ENCODE peak calls at places on chromosomes 5 and 9, in six cellular contexts. M is suprapubic skin; R is Caco-2; W is NT2/D1; B is WERI-Rb-1; K is CD8-positive, alpha-beta T cell. P is an unnamed sample.

GRCh38 chr5:76771705-76772405 is 47.0 kb upstream of the F2RL1 start:
- DNase-seq in M (peak; percentile 16), R (no peak), W (no peak), B (no peak), K (no peak), P (no peak)

GRCh38 chr5:107331882-107332281 is 338.9 kb downstream of the EFNA5 start:
- DNase-seq in M (no peak), R (no peak), W (no peak), B (no peak), K (no peak), P (no peak)

GRCh38 chr9:2055203-2055658 is 40.1 kb downstream of the SMARCA2 start:
- DNase-seq in M (no peak), R (no peak), W (no peak), B (no peak), K (no peak), P (no peak)

GRCh38 chr5:84403773-84404172 is 19.1 kb upstream of the EDIL3 start:
- DNase-seq in M (no peak), R (no peak), W (no peak), B (no peak), K (no peak), P (no peak)

GRCh38 chr5:159837860-159838259 is 78.4 kb upstream of the ADRA1B start:
- DNase-seq in M (no peak), R (no peak), W (no peak), B (no peak), K (no peak), P (no peak)

GRCh38 chr9:98430535-98430934 is 175.1 kb upstream of the TBC1D2 start:
- DNase-seq in M (no peak), R (no peak), W (no peak), B (peak; percentile 61), K (no peak), P (no peak)

GRCh38 chr9:89153618-89154017 is 25.0 kb downstream of the SHC3 start:
- DNase-seq in M (no peak), R (no peak), W (no peak), B (no peak), K (no peak), P (no peak)

GRCh38 chr9:116549786-116550660 is 137.1 kb upstream of the TRIM32 start:
- DNase-seq in M (no peak), R (no peak), W (no peak), B (no peak), K (no peak), P (no peak)

GRCh38 chr9:133490865-133491655 is 12.2 kb upstream of the SLC2A6 start:
- DNase-seq in M (no peak), R (no peak), W (no peak), B (no peak), K (no peak), P (no peak)

GRCh38 chr5:107893642-107894041 is 222.9 kb upstream of the EFNA5 start:
- DNase-seq in M (no peak), R (no peak), W (no peak), B (no peak), K (no peak), P (no peak)

DNA sequence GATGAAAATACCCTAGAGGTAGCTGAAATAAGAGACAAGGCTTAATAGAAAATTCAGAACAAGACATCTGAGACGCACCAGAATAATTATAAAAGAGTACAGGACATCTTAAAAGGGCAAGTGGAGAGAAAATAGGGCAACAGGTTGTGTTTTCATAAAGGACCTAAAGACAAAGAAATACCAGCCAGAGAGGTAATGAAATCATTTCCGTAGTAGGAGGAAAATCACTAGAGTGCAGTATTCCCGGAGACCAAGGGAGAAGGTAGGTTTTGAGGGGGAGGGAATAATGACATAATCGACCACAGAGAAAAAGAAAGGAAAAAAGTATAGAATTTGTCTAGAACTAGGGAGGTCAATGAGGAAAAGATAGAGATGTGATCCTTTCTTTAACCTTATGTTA is 26.2 kb upstream of the CTNNAL1 start:
- DNase-seq in M (no peak), R (no peak), W (no peak), B (no peak), K (no peak), P (no peak)
- H3K36me3 ChIP-seq in M (peaks cover 49% of the 10 kb centered on the region), R (peaks cover 4% of the 10 kb centered on the region), W (peaks cover 58% of the 10 kb centered on the region), B (peaks cover 59% of the 10 kb centered on the region), K (peaks cover 33% of the 10 kb centered on the region), P (no peaks in the 10 kb centered on the region)

GRCh38 chr5:98787131-98787719 is 13.8 kb downstream of the RGMB start:
- DNase-seq in M (no peak), R (no peak), W (no peak), B (no peak), K (no peak), P (no peak)

GRCh38 chr5:98786178-98786853 is 12.9 kb downstream of the RGMB start:
- DNase-seq in M (no peak), R (no peak), W (no peak), B (no peak), K (no peak), P (no peak)

GRCh38 chr5:98791928-98792580 is 18.6 kb downstream of the RGMB start:
- DNase-seq in M (no peak), R (no peak), W (no peak), B (no peak), K (no peak), P (no peak)

GRCh38 chr5:98791110-98791509 is 17.6 kb downstream of the RGMB start:
- DNase-seq in M (no peak), R (no peak), W (no peak), B (no peak), K (no peak), P (no peak)

DNA sequence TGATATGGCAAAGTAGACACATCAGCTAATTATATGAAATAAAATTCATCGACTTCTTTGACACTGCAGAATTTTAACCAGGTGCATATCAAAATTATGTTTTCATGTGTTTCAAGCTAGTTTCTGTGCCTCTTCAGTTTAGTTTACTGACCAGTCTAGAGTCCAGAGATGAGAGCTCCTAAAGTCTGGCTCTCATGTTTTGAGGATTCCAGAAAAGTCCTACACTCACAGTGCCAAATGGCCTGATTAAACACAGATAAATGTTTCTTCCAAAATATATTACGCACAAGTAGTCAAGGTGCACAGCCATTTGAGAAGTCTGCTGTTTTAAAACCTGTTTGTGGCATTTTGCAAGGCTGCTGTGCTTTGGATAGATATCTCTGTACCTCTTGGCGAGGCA is 15.6 kb downstream of the RGMB start:
- DNase-seq in M (no peak), R (no peak), W (no peak), B (no peak), K (no peak), P (no peak)
- H3K36me3 ChIP-seq in M (peaks cover 9% of the 10 kb centered on the region), R (peaks cover 3% of the 10 kb centered on the region), W (peaks cover 56% of the 10 kb centered on the region), B (peaks cover 25% of the 10 kb centered on the region), K (no peaks in the 10 kb centered on the region), P (no peaks in the 10 kb centered on the region)

GRCh38 chr9:128383791-128384190 is 12.6 kb downstream of the URM1 start:
- DNase-seq in M (no peak), R (no peak), W (no peak), B (peak; percentile 93), K (no peak), P (no peak)
- H3K36me3 ChIP-seq in M (peaks cover 60% of the 10 kb centered on the region), R (no peaks in the 10 kb centered on the region), W (peaks cover 74% of the 10 kb centered on the region), B (peaks cover 39% of the 10 kb centered on the region), K (peaks cover 39% of the 10 kb centered on the region), P (no peaks in the 10 kb centered on the region)

DNA sequence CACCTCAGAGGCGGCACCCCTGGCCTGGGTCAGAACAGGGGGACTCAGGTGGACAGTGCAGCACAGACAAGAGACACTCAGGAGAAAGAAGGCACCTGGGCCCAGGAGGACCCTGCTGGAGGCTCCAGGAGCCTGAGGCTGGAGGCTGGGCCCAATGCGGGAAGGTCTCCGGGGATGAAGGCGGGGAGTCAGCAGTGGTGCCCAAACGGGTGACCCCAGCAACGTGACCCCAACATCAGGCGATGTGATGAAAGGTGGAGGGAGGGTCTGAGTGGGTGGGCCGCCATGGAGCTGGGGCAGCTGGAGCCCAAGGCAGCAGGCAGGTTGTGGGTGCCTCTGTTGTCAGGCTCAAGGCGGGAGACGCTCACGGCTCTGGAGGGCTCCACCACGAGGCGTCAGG is 37.5 kb downstream of the LPCAT1 start:
- DNase-seq in M (no peak), R (no peak), W (no peak), B (no peak), K (no peak), P (no peak)
- H3K36me3 ChIP-seq in M (peaks cover 38% of the 10 kb centered on the region), R (no peaks in the 10 kb centered on the region), W (peaks cover 86% of the 10 kb centered on the region), B (peaks cover 73% of the 10 kb centered on the region), K (peaks cover 9% of the 10 kb centered on the region), P (no peaks in the 10 kb centered on the region)

GRCh38 chr5:179817071-179817840 is 3.4 kb upstream of the SQSTM1 start:
- DNase-seq in M (no peak), R (no peak), W (no peak), B (no peak), K (no peak), P (peak; percentile 54)

GRCh38 chr5:179815491-179816249 is 5.0 kb upstream of the SQSTM1 start:
- DNase-seq in M (no peak), R (no peak), W (no peak), B (no peak), K (no peak), P (no peak)

GRCh38 chr5:179814090-179814489 is 6.6 kb upstream of the SQSTM1 start:
- DNase-seq in M (no peak), R (no peak), W (no peak), B (no peak), K (no peak), P (no peak)

GRCh38 chr5:179818746-179819295 is 1.9 kb upstream of the SQSTM1 start:
- DNase-seq in M (peak; percentile 97), R (peak; percentile 97), W (no peak), B (peak; percentile 77), K (peak; percentile 77), P (peak; percentile 97)

GRCh38 chr5:179816401-179817070 is 4.2 kb upstream of the SQSTM1 start:
- DNase-seq in M (no peak), R (no peak), W (no peak), B (no peak), K (no peak), P (peak; percentile 52)
- H3K36me3 ChIP-seq in M (peaks cover 4% of the 10 kb centered on the region), R (peaks cover 7% of the 10 kb centered on the region), W (peaks cover 31% of the 10 kb centered on the region), B (no peaks in the 10 kb centered on the region), K (no peaks in the 10 kb centered on the region), P (no peaks in the 10 kb centered on the region)

DNA sequence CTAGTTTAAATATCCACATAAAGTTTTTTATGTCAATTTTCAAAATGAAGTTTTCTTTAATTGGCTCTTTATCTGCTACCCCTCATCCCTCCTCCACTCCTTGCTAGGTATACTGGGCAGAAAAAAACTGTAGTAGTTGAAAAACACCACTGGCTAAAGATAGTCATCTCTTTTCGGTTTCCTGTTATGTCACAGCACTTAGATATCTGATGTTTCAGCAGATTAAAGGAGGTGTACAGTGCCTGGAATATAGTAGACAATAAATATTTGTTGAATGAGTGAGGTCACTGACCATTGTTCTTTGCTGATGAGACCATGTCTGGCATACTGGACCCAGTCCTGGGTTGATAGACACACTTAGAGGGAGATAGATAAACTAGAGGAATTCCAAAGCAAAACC is 3.2 kb downstream of the GRPEL2 start:
- DNase-seq in M (no peak), R (no peak), W (no peak), B (no peak), K (no peak), P (no peak)
- H3K36me3 ChIP-seq in M (peaks cover 50% of the 10 kb centered on the region), R (peaks cover 12% of the 10 kb centered on the region), W (peaks cover 63% of the 10 kb centered on the region), B (peaks cover 63% of the 10 kb centered on the region), K (peaks cover 31% of the 10 kb centered on the region), P (no peaks in the 10 kb centered on the region)